ENCODE peak calls at places on chromosome 10, in four cellular contexts. M, V, X and D are unnamed samples.

GRCh38 chr10:28633750-28634149 is 43.6 kb upstream of the BAMBI start:
- DNase-seq in X (peak; percentile 44), V (no peak), M (no peak), D (no peak)

GRCh38 chr10:33136781-33137180 is 178.8 kb upstream of the ITGB1 start:
- DNase-seq in V (no peak), M (no peak), X (no peak), D (no peak)

GRCh38 chr10:70035531-70035930 is 17.1 kb upstream of the MACROH2A2 start:
- DNase-seq in M (no peak), V (no peak), X (no peak), D (no peak)

GRCh38 chr10:63115732-63116383 is 17.3 kb upstream of the NRBF2 start:
- DNase-seq in M (no peak), X (peak; percentile 67), V (no peak), D (peak; percentile 66)

GRCh38 chr10:100859204-100859763 is 53.5 kb upstream of the SLF2 start:
- DNase-seq in V (no peak), X (no peak), M (no peak), D (no peak)

GRCh38 chr10:61136151-61136550 is 192.2 kb upstream of the RHOBTB1 start:
- DNase-seq in M (no peak), X (peak; percentile 73), V (no peak), D (no peak)

GRCh38 chr10:124524991-124525653 is 63.5 kb downstream of the LHPP start:
- DNase-seq in V (no peak), M (no peak), X (no peak), D (no peak)

GRCh38 chr10:3926268-3926667 is 141.3 kb upstream of the KLF6 start:
- DNase-seq in V (no peak), X (no peak), M (no peak), D (peak; percentile 35)

GRCh38 chr10:77842652-77843212 is 83.8 kb downstream of the DLG5 start:
- DNase-seq in X (no peak), V (no peak), M (no peak), D (no peak)

GRCh38 chr10:18404530-18404929 is 246.9 kb downstream of the NSUN6 start:
- DNase-seq in M (no peak), V (no peak), X (no peak), D (no peak)

GRCh38 chr10:86753056-86753455 is 3.4 kb upstream of the BMPR1A start:
- DNase-seq in X (no peak), M (no peak), V (no peak), D (no peak)

GRCh38 chr10:73923935-73924598 is 13.1 kb downstream of the PLAU start:
- DNase-seq in X (no peak), M (no peak), V (no peak), D (peak; percentile 46)

DNA sequence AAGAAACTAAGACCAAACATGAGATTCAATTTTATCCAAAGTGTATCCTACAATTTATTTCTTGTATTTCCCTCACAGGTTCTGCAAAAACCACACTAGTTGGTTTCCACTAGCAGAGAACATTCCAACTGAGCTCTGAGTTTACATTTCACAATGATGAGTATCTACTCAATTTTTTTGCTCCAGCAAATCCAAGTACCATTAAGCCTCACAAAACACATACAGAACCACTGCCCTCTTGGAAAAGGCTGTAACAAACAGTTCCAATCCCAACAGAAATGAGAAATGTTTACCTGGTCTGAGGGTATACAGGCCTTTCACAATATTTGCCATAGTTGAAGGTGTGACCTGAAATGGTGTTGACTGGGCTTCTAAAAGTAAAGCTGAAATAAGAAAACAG is 59.9 kb downstream of the CACUL1 start:
- DNase-seq in V (no peak), X (no peak), M (no peak), D (no peak)
- TF ChIP-seq BRCA1 in V (no peak), X (no peak), M (no peak), D (no peak)

GRCh38 chr10:12589789-12590188 is 240.4 kb downstream of the CAMK1D start:
- DNase-seq in V (no peak), M (no peak), X (no peak), D (no peak)
- TF ChIP-seq BRCA1 in V (no peak), M (no peak), X (no peak), D (no peak)

GRCh38 chr10:50855015-50855414 is 30.4 kb downstream of the A1CF start:
- DNase-seq in V (no peak), X (no peak), M (no peak), D (no peak)

GRCh38 chr10:50853557-50853956 is 31.9 kb downstream of the A1CF start:
- DNase-seq in M (no peak), X (no peak), V (no peak), D (no peak)

GRCh38 chr10:50851884-50852671 is 33.3 kb downstream of the A1CF start:
- DNase-seq in V (no peak), X (peak; percentile 18), M (no peak), D (no peak)

GRCh38 chr10:50857579-50857978 is 27.8 kb downstream of the A1CF start:
- DNase-seq in M (no peak), X (no peak), V (no peak), D (no peak)

DNA sequence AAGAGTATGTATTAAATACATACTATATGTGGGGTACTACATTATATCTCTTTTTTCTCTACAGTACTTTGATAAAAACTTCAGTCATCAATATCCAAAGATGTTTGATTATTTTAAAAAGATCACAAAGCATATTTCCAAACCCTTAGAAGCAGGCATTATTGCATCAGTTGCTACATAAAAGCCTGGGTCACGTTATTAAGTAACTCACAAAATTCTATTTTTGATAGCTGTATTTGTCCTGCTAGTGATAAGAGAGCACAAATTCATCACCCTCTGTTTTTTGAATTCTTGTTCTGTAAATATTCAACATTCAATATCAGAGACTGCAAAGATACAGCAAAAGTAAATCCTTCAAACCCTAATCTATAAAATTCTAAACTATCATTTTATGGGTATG is 30.0 kb downstream of the A1CF start:
- DNase-seq in X (no peak), M (no peak), V (no peak), D (no peak)
- TF ChIP-seq BRCA1 in X (no peak), M (no peak), V (no peak), D (no peak)

GRCh38 chr10:79380918-79381775 is 33.9 kb downstream of the PPIF start:
- DNase-seq in M (no peak), X (no peak), V (no peak), D (no peak)

GRCh38 chr10:79382491-79382941 is 35.2 kb downstream of the PPIF start:
- DNase-seq in M (no peak), X (no peak), V (peak; percentile 45), D (peak; percentile 29)

GRCh38 chr10:79380125-79380917 is 33.1 kb downstream of the PPIF start:
- DNase-seq in V (no peak), X (peak; percentile 92), M (no peak), D (no peak)

GRCh38 chr10:79379512-79380124 is 32.3 kb downstream of the PPIF start:
- DNase-seq in M (no peak), X (no peak), V (no peak), D (no peak)

DNA sequence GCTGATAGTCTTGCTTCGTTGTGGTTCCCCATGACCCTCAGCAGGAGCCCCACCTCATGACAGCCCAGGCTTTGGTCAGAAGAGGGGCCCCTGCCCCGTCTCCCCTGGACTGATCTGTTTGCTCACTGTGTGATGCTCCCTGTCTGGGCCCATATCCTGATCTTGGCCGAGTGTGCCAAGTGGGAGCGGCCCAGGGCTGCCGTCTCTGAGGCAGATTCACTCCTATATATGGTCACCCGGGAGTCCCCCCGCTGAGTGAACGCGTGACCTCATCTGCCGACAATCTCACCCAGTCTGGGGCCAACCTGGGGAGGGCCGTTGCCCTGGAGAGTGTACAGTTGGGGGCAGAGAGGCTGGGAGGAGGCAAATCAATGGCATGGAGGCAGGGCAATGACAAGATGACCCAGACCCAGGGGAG is 34.5 kb downstream of the PPIF start:
- DNase-seq in V (peak; percentile 47), X (peak; percentile 76), M (no peak), D (no peak)
- TF ChIP-seq BRCA1 in V (no peak), X (no peak), M (no peak), D (no peak)

GRCh38 chr10:17238445-17239275 is 10.6 kb downstream of the VIM start:
- DNase-seq in V (no peak), X (no peak), M (no peak), D (no peak)

GRCh38 chr10:17237163-17237562 is 9.1 kb downstream of the VIM start:
- DNase-seq in X (no peak), V (no peak), M (no peak), D (no peak)

GRCh38 chr10:17239276-17239660 is 11.2 kb downstream of the VIM start:
- DNase-seq in M (no peak), V (no peak), X (no peak), D (no peak)

GRCh38 chr10:17236468-17236886 is 8.4 kb downstream of the VIM start:
- DNase-seq in X (no peak), M (no peak), V (no peak), D (no peak)

DNA sequence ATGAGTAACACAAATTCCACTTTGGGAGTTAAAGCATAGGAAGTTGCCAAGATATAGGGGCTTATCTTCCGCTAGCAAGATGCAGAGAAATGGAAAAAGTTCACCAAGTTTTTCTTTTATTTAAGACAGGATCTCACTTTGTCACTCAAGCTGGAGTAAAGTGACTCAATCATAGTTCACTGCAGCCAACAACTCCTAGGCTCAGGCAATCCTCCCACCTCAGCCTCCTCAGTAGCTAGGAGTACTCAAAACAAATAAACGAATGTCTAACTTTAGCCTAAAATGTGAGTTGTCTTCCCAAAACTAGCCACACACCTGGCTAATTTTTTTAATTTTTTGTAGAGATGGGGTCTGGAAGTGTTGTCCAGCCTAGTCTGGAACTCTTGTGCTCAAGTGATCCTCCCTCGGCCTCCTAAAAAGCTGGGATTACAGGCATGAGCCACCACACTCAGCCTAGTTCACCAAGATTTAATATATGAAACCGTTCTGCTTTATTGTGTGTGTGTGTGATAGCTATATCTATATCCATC is 9.9 kb downstream of the VIM start:
- DNase-seq in M (no peak), V (no peak), X (no peak), D (peak; percentile 37)
- TF ChIP-seq BRCA1 in M (no peak), V (no peak), X (no peak), D (no peak)

GRCh38 chr10:97763411-97763810 is 8.4 kb downstream of the SFRP5 start:
- DNase-seq in M (no peak), V (no peak), X (no peak), D (no peak)
- TF ChIP-seq BRCA1 in M (no peak), V (no peak), X (no peak), D (no peak)

DNA sequence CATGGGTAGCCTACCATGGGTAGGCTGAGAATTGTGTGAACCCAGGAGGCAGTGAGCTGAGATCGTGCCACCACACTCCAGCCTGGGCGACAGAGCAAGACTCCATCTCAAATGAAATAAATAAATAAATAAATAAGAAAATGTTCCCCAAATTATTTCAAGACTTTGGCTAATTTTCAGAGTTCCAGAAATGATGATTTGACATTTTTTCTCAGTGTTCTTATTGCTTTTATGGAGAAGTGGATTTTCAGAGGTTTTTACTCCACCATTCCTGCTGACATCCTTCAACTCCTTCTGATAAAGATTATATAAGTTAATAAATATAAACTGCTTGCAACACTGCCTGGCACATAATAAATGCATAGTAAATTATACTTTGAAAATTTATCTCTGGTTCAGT is 80.4 kb upstream of the PRKCQ start:
- DNase-seq in V (no peak), X (no peak), M (no peak), D (no peak)
- TF ChIP-seq BRCA1 in V (no peak), X (no peak), M (no peak), D (no peak)

GRCh38 chr10:47022311-47023131 is 111.3 kb downstream of the PTPN20 start:
- DNase-seq in X (no peak), M (no peak), V (peak; percentile 31), D (no peak)

GRCh38 chr10:47021850-47022249 is 110.6 kb downstream of the PTPN20 start:
- DNase-seq in X (no peak), V (peak; percentile 36), M (no peak), D (no peak)

GRCh38 chr10:47023237-47024045 is 112.2 kb downstream of the PTPN20 start:
- DNase-seq in V (peak; percentile 39), X (no peak), M (no peak), D (no peak)

GRCh38 chr10:47019546-47019945 is 108.3 kb downstream of the PTPN20 start:
- DNase-seq in M (no peak), V (no peak), X (no peak), D (no peak)

GRCh38 chr10:47020491-47020890 is 109.3 kb downstream of the PTPN20 start:
- DNase-seq in V (no peak), X (no peak), M (no peak), D (no peak)
- TF ChIP-seq BRCA1 in V (no peak), X (no peak), M (no peak), D (no peak)